ENCODE peak calls at places on chromosome 3, in five cellular contexts. S is OCI-LY7, P is heart right ventricle, T is cardiac muscle cell, A is endothelial cell. E is an unnamed sample.
A peak's percentile ranks its signal among the peaks of the same experiment; 100 is the strongest.

GRCh38 chr3:49476563-49476962 is 6.5 kb downstream of the DAG1 start:
- DNase-seq in S (no peak), P (no peak), T (no peak), A (no peak), E (no peak)

GRCh38 chr3:54962200-54962599 is 34.3 kb upstream of the LRTM1 start:
- DNase-seq in S (no peak), P (no peak), T (no peak), A (no peak), E (no peak)

GRCh38 chr3:66138336-66139234 is 82.2 kb upstream of the SLC25A26 start:
- DNase-seq in S (peak; percentile 14), P (peak; percentile 65), T (peak; percentile 80), A (peak; percentile 68), E (peak; percentile 51)

GRCh38 chr3:30354513-30354912 is 251.9 kb upstream of the TGFBR2 start:
- DNase-seq in S (no peak), P (peak; percentile 75), T (peak; percentile 38), A (no peak), E (peak; percentile 53)

GRCh38 chr3:5731100-5731499 is 543.6 kb downstream of the EDEM1 start:
- DNase-seq in S (peak; percentile 2), P (no peak), T (no peak), A (no peak), E (no peak)

GRCh38 chr3:139548801-139549200 is 9.3 kb upstream of the RBP1 start:
- DNase-seq in S (no peak), P (no peak), T (no peak), A (no peak), E (no peak)

GRCh38 chr3:129224984-129225393 is 24.4 kb upstream of the COPG1 start:
- DNase-seq in S (peak; percentile 36), P (peak; percentile 87), T (no peak), A (peak; percentile 35), E (peak; percentile 87)

GRCh38 chr3:180594631-180595348 is 7.2 kb upstream of the TTC14 start:
- DNase-seq in S (peak; percentile 27), P (no peak), T (no peak), A (no peak), E (no peak)

GRCh38 chr3:29140706-29141105 is 140.2 kb upstream of the RBMS3 start:
- DNase-seq in S (peak; percentile 39), P (no peak), T (peak; percentile 52), A (no peak), E (no peak)

GRCh38 chr3:178060406-178060805 is 475.8 kb upstream of the KCNMB2 start:
- DNase-seq in S (no peak), P (no peak), T (no peak), A (no peak), E (no peak)

GRCh38 chr3:100401674-100402036 is 316 bp downstream of the LNP1 start:
- DNase-seq in S (peak; percentile 58), P (peak; percentile 30), T (peak; percentile 68), A (peak; percentile 28), E (peak; percentile 32)

GRCh38 chr3:13461169-13462124 is 18.7 kb upstream of the HDAC11 start:
- DNase-seq in S (peak; percentile 91), P (no peak), T (peak; percentile 91), A (peak; percentile 94), E (peak; percentile 47)

GRCh38 chr3:177679568-177680441 is 482.5 kb upstream of the TBL1XR1 start:
- DNase-seq in S (no peak), P (no peak), T (no peak), A (no peak), E (no peak)

GRCh38 chr3:173823911-173824460 is 426.4 kb downstream of the NLGN1 start:
- DNase-seq in S (no peak), P (no peak), T (no peak), A (no peak), E (no peak)

GRCh38 chr3:100023150-100023549 is 91.2 kb downstream of the FILIP1L start:
- DNase-seq in S (no peak), P (no peak), T (no peak), A (no peak), E (no peak)

GRCh38 chr3:63661242-63661641 is 8.8 kb downstream of the SNTN start:
- DNase-seq in S (peak; percentile 8), P (no peak), T (peak; percentile 9), A (no peak), E (no peak)

GRCh38 chr3:164332856-164333802 is 745.2 kb downstream of the SI start:
- DNase-seq in S (no peak), P (no peak), T (peak; percentile 54), A (no peak), E (no peak)

GRCh38 chr3:179451335-179452165 is at the start of gene GNB4:
- DNase-seq in S (peak; percentile 64), P (peak; percentile 77), T (peak; percentile 91), A (peak; percentile 95), E (peak; percentile 88)

GRCh38 chr3:65833761-65834505 is 204.8 kb downstream of the MAGI1 start:
- DNase-seq in S (no peak), P (no peak), T (no peak), A (no peak), E (no peak)

GRCh38 chr3:127629462-127630403 is 748 bp downstream of the PODXL2 start:
- DNase-seq in S (peak; percentile 80), P (no peak), T (no peak), A (no peak), E (no peak)

GRCh38 chr3:165254812-165255211 is 58.6 kb upstream of the SLITRK3 start:
- DNase-seq in S (no peak), P (no peak), T (peak; percentile 65), A (peak; percentile 22), E (no peak)

GRCh38 chr3:15899438-15899837 is 101.7 kb upstream of the ANKRD28 start:
- DNase-seq in S (peak; percentile 9), P (no peak), T (no peak), A (no peak), E (no peak)

GRCh38 chr3:56339671-56340070 is 128.6 kb downstream of the ERC2 start:
- DNase-seq in S (no peak), P (no peak), T (peak; percentile 12), A (no peak), E (no peak)

GRCh38 chr3:131636266-131636775 is 133.6 kb upstream of the MRPL3 start:
- DNase-seq in S (no peak), P (no peak), T (no peak), A (no peak), E (no peak)
- TF ChIP-seq CTCF in S (no peak), P (no peak), T (no peak), A (no peak), E (no peak)

DNA sequence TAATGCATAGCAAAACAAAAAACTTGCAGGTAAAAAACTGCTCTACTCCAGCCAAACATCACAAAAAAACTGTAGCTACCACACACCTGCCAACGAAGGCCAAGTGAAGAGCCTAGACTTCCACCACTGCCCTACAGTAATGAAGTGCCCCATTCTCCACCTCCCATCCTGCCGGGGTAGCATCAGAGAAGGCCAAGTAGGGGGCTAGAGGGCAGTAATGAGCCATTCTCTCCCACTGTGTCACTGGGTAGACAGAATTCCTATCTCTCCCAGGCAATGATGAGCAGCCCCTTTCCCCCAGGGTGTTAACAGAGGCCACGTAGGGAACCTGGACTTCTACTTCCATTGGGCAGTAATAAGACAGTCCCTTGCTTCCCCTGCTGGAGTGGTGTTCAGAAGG is 9.5 kb downstream of the SEC22C start:
- DNase-seq in S (peak; percentile 36), P (peak; percentile 10), T (peak; percentile 52), A (peak; percentile 70), E (no peak)
- TF ChIP-seq CTCF in S (peak; percentile 77), P (peak; percentile 24), T (peak; percentile 75), A (peak; percentile 26), E (peak; percentile 31)

GRCh38 chr3:11832964-11833621 is 13.6 kb downstream of the TAMM41 start:
- DNase-seq in S (no peak), P (no peak), T (no peak), A (no peak), E (no peak)

DNA sequence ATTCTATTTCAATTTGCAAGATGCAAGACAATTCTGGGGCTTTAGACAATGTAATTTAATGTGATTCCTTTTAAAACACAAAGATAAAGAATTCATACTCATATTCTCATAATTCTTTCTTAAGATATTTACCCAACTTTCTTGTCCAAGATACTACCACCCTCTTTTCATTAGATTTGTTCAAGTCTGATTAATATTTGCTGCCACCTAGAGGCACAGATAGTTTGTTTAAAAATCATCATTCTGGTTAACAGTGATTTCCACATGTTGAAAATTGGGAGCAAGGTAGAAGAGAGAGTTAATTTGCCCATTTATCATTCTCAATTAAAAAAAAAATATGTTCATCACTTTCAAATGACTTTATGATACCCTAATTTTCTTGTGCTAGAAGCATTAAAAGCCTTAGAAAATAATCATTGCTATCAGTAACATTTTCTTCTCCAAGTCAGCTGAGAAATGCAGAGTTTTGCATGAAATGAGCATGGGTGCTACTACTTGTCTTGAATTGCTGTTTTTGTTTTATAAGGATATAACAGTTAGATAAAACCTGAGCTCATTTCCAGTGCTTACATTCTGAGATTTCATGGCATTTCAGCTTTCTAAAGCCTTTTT is 11.6 kb downstream of the TAMM41 start:
- DNase-seq in S (peak; percentile 24), P (no peak), T (no peak), A (no peak), E (no peak)
- TF ChIP-seq CTCF in S (peak; percentile 83), P (peak; percentile 28), T (peak; percentile 42), A (peak; percentile 45), E (peak; percentile 50)

GRCh38 chr3:183437060-183437459 is 8.6 kb upstream of the MCF2L2 start:
- DNase-seq in S (no peak), P (no peak), T (no peak), A (no peak), E (no peak)

GRCh38 chr3:183439510-183439909 is 11.1 kb upstream of the MCF2L2 start:
- DNase-seq in S (no peak), P (no peak), T (no peak), A (no peak), E (no peak)

GRCh38 chr3:183435701-183436100 is 7.3 kb upstream of the MCF2L2 start:
- DNase-seq in S (peak; percentile 70), P (no peak), T (peak; percentile 12), A (no peak), E (no peak)

GRCh38 chr3:183437696-183438564 is 9.5 kb upstream of the MCF2L2 start:
- DNase-seq in S (no peak), P (no peak), T (no peak), A (no peak), E (no peak)

DNA sequence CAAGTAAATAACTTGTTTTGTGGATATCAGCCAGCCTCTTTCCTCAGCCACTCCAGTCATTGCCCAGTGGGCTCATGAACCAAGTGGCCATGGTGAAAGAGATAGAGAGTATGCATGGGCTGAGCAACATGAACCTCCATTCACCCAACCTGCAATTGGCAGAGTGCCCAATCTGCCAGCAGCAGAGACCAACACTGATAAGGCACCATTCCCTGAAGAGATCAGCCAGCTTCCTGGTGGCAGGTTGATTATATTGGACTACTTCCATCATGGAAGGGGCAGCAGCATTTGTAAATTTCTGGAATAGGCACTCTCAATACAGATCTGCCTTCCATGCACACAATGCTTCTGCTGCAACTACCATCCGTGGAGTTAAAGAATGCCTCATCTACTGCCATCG is 10.3 kb upstream of the MCF2L2 start:
- DNase-seq in S (no peak), P (no peak), T (no peak), A (no peak), E (no peak)
- TF ChIP-seq CTCF in S (no peak), P (no peak), T (no peak), A (no peak), E (no peak)

E was measured in heart left ventricle.